ENCODE peak calls at places on chromosomes 16 and 17, in six cellular contexts. B is IMR-90, S is mesendoderm, D is H1, E is mesenchymal stem cell, O is trophoblast cell. I is an unnamed sample.

GRCh38 chr17:37212184-37212583 is 163.6 kb upstream of the C17orf78 start:
- DNase-seq in O (no peak), S (no peak), D (no peak), E (peak), B (no peak), I (no peak)

GRCh38 chr17:28519236-28519635 is 13.1 kb downstream of the FOXN1 start:
- DNase-seq in S (no peak), D (no peak), O (no peak), E (no peak), B (no peak), I (no peak)

GRCh38 chr17:33039874-33040273 is 48.2 kb downstream of the SPACA3 start:
- DNase-seq in O (peak), E (peak), B (peak), S (no peak), D (no peak), I (no peak)

GRCh38 chr16:23836404-23837291 is 865 bp downstream of the PRKCB start:
- DNase-seq in D (no peak), O (no peak), B (no peak), S (peak), E (no peak), I (no peak)

GRCh38 chr17:41527076-41528023 is 758 bp downstream of the KRT19 start:
- DNase-seq in D (no peak), E (peak), O (peak), S (peak), B (no peak), I (peak)

GRCh38 chr17:28747801-28748750 is 4.3 kb downstream of the TRAF4 start:
- DNase-seq in S (no peak), D (no peak), O (no peak), B (no peak), E (no peak), I (no peak)

GRCh38 chr16:77330332-77331043 is 104.3 kb downstream of the ADAMTS18 start:
- DNase-seq in B (no peak), D (no peak), E (no peak), S (peak), O (no peak), I (peak)

GRCh38 chr16:18932243-18932997 is 6.2 kb upstream of the SMG1 start:
- DNase-seq in B (peak), E (no peak), O (no peak), S (no peak), D (no peak), I (peak)

GRCh38 chr17:80742581-80743180 is 198.0 kb downstream of the RPTOR start:
- DNase-seq in E (no peak), D (no peak), B (no peak), O (no peak), S (no peak), I (no peak)

GRCh38 chr17:73011016-73011486 is 81.4 kb downstream of the SLC39A11 start:
- DNase-seq in D (no peak), B (no peak), S (no peak), E (no peak), O (no peak), I (no peak)

GRCh38 chr16:56355786-56356275 is 69.5 kb downstream of the AMFR start:
- DNase-seq in S (no peak), B (no peak), E (no peak), D (no peak), O (peak), I (no peak)

GRCh38 chr17:63477471-63478440 is 895 bp downstream of the ACE start:
- DNase-seq in O (peak), B (no peak), S (peak), E (peak), D (no peak), I (no peak)

GRCh38 chr17:19341641-19342610 is 20.6 kb downstream of the B9D1 start:
- DNase-seq in S (peak), E (peak), B (peak), D (no peak), O (peak), I (no peak)

GRCh38 chr16:71389330-71389729 is 30.8 kb downstream of the CALB2 start:
- DNase-seq in D (no peak), E (no peak), O (no peak), B (no peak), S (no peak), I (no peak)

GRCh38 chr16:89052824-89053724 is 40.6 kb upstream of the ACSF3 start:
- DNase-seq in B (peak), S (no peak), E (no peak), O (no peak), D (no peak), I (no peak)

GRCh38 chr17:73251871-73252270 is 9.8 kb downstream of the CPSF4L start:
- DNase-seq in B (no peak), D (no peak), O (no peak), S (no peak), E (no peak), I (no peak)

GRCh38 chr17:20092292-20092867 is 83.2 kb downstream of the SPECC1 start:
- DNase-seq in B (no peak), O (no peak), D (no peak), E (no peak), S (no peak), I (no peak)

DNA sequence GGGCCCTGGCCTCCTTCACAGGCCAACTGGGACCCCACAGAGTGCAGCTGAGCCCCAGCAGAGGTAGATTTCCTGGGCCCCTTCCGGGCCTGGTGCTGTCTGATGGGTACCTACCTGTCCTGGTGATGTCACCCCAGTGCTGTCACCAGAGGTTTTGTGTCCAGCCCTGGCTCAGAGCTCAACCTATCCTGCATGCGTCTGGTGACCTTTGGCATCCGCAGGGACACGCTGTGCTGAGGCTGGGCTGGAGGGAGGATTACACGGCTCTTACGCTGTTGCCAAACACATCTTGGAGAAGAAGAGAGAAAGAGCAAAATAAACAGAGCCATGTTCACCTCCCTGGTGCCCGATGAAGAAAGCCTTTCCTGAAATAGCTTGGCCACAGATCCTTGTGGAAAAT is 70.6 kb upstream of the MED9 start:
- DNase-seq in E (no peak), S (no peak), D (no peak), O (no peak), B (no peak), I (no peak)
- H3K4me3 ChIP-seq in E (no peak), S (no peak), D (no peak), O (no peak), B (no peak), I (no peak)

GRCh38 chr17:64505320-64506200 is 529 bp downstream of the DDX5 start:
- DNase-seq in B (peak), D (no peak), O (peak), S (peak), E (peak), I (peak)
- H2BK120ac ChIP-seq in B (peak), D (no peak), O (peak), S (peak), E (peak), I (peak)

GRCh38 chr16:26889751-26890150 is 177.0 kb upstream of the C16orf82 start:
- DNase-seq in S (no peak), B (no peak), D (no peak), E (no peak), O (no peak), I (no peak)

DNA sequence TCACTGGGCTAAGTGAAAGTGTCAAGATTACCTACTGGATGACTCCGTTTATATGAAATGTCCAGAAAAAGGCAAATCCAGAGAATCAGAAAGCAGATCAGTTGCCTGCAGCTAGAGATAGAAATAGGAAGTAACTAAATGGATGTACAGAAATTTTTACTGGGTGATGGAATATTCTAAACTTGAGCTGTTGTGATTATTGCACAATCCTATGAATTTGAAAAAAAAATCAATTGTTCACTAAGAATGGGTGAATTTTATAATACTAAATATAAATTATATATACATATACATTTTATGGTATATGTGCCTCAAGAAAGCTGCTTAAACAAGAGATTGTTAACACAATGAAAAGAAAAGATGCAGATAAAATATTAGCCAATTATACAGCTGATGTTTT is 181.1 kb upstream of the C16orf82 start:
- DNase-seq in D (no peak), B (no peak), O (no peak), E (no peak), S (no peak), I (no peak)
- H2BK5ac ChIP-seq in D (no peak), B (no peak), O (no peak), E (no peak), S (no peak), I (no peak)

GRCh38 chr17:5123343-5124124 is 7.7 kb downstream of the USP6 start:
- DNase-seq in B (no peak), D (no peak), E (no peak), S (no peak), O (no peak), I (no peak)
- H3K4me3 ChIP-seq in B (no peak), D (peak), E (no peak), S (no peak), O (no peak), I (no peak)

DNA sequence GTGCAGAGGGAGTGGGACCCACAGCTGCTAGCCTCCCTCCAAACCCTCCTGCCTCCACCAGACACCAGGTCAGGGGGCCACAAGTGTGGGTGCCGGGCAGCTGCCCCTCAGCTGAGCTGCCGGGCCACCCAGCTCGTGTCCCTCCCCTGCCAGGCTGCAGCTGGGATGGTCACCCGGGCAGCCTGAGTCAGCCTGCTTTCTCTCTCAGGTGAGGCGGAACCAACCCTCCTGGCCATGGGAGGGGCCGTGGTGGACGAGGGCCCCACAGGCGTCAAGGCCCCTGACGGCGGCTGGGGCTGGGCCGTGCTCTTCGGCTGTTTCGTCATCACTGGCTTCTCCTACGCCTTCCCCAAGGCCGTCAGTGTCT is 6.9 kb downstream of the SLC16A3 start:
- DNase-seq in E (no peak), O (peak), D (no peak), S (no peak), B (no peak), I (no peak)
- H2BK120ac ChIP-seq in E (no peak), O (peak), D (no peak), S (no peak), B (no peak), I (peak)

DNA sequence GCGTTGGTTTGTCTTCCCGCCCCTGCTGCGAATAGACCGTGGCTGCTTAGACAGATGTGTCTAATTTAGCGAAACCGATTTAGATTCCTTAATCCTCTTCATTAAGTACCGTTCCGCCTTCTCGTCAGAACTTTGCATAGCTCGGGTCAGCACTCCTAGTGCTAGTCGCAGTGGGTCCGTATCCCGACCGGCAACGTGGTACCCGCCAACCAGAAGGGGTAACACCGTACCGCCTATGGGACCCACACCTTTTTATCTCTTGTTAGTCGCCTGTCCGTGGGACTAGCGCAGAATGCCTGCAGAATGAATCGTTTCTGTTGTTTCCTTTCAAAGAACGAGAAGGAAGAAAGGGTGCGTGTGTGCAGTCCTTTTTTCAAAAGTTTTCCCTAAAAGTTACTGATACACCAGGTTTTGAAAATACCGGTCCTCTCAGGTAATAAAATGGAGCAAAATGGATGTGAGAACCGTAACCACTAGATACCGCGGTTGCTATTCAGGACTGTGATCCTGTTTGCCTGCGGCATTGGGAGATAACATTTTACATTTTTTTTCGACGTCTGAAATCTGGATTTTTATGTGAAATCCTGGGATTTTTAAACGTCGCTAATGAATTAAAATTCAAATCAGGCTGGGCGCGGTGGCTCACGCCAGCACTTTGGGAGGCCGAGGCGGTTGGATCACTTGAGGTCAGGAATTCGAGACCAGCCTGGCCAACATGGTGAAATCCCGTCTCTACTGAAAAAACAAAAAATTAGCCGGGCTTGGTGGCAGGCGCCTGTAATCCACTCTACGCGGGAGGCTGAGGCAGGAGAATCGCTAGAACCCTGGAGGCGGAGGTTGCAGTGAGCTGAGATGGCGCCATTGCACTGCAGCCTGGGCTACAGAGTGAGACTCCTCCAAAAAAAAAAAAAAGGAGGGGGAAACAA is 998 bp upstream of the SRSF1 start:
- DNase-seq in B (no peak), O (peak), D (no peak), E (no peak), S (no peak), I (no peak)
- H2BK5ac ChIP-seq in B (peak), O (peak), D (peak), E (peak), S (peak), I (no peak)

I was measured in neuronal stem cell.